ENCODE peak calls at places on chromosomes 2 and 18, in eight cellular contexts. J, A, L, B, W, T, U and M are unnamed samples.
A peak's percentile ranks its signal among the peaks of the same experiment; 100 is the strongest.

GRCh38 chr2:117411983-117412382 is 402.5 kb upstream of the DDX18 start:
- DNase-seq in J (no peak), A (no peak), L (no peak), B (no peak), W (no peak), T (no peak), U (no peak), M (no peak)

GRCh38 chr2:101766871-101767739 is 69.6 kb downstream of the MAP4K4 start:
- DNase-seq in J (no peak), A (no peak), L (no peak), B (peak; percentile 29), W (no peak), T (no peak), U (peak; percentile 93), M (no peak)

GRCh38 chr2:113886479-113887383 is 3.2 kb upstream of the ACTR3 start:
- DNase-seq in J (no peak), A (no peak), L (peak; percentile 62), B (no peak), W (peak; percentile 22), T (no peak), U (peak; percentile 94), M (peak; percentile 27)

GRCh38 chr2:2271471-2271941 is 59.6 kb downstream of the MYT1L start:
- DNase-seq in J (no peak), A (no peak), L (no peak), B (no peak), W (peak; percentile 49), T (peak; percentile 16), U (no peak), M (peak; percentile 38)

GRCh38 chr2:112706170-112706664 is 14.6 kb upstream of the NT5DC4 start:
- DNase-seq in J (no peak), A (no peak), L (no peak), B (no peak), W (no peak), T (no peak), U (peak; percentile 79), M (no peak)

GRCh38 chr2:58893645-58894336 is 652.7 kb upstream of the FANCL start:
- DNase-seq in J (no peak), A (no peak), L (no peak), B (no peak), W (no peak), T (no peak), U (no peak), M (no peak)

GRCh38 chr2:222364280-222364895 is 60.0 kb upstream of the SGPP2 start:
- DNase-seq in J (no peak), A (no peak), L (no peak), B (no peak), W (no peak), T (no peak), U (no peak), M (no peak)

GRCh38 chr2:231666171-231667095 is 41.9 kb upstream of the PTMA start:
- DNase-seq in J (peak; percentile 94), A (peak; percentile 96), L (peak; percentile 80), B (peak; percentile 91), W (peak; percentile 89), T (peak; percentile 96), U (peak; percentile 91), M (peak; percentile 98)

GRCh38 chr2:197661626-197662025 is 13.8 kb downstream of the RFTN2 start:
- DNase-seq in J (no peak), A (no peak), L (no peak), B (no peak), W (no peak), T (no peak), U (no peak), M (no peak)

GRCh38 chr2:216735661-216736060 is 40.3 kb upstream of the IGFBP5 start:
- DNase-seq in J (no peak), A (no peak), L (no peak), B (no peak), W (no peak), T (no peak), U (no peak), M (no peak)

GRCh38 chr2:47520825-47521665 is 118.1 kb downstream of the MSH2 start:
- DNase-seq in J (no peak), A (peak; percentile 75), L (peak; percentile 66), B (peak; percentile 22), W (peak; percentile 17), T (peak; percentile 34), U (peak; percentile 61), M (peak; percentile 61)

GRCh38 chr2:240626531-240627300 is 1.4 kb downstream of the GPR35 start:
- DNase-seq in J (no peak), A (peak; percentile 69), L (peak; percentile 34), B (peak; percentile 14), W (no peak), T (peak; percentile 10), U (no peak), M (no peak)

GRCh38 chr18:59358611-59359575 is at the start of gene LMAN1:
- DNase-seq in J (peak; percentile 86), A (peak; percentile 98), L (peak; percentile 97), B (peak; percentile 95), W (peak; percentile 92), T (peak; percentile 94), U (peak; percentile 91), M (peak; percentile 97)

GRCh38 chr2:228417966-228418365 is 236.5 kb upstream of the SPHKAP start:
- DNase-seq in J (no peak), A (no peak), L (no peak), B (no peak), W (no peak), T (no peak), U (no peak), M (no peak)

DNA sequence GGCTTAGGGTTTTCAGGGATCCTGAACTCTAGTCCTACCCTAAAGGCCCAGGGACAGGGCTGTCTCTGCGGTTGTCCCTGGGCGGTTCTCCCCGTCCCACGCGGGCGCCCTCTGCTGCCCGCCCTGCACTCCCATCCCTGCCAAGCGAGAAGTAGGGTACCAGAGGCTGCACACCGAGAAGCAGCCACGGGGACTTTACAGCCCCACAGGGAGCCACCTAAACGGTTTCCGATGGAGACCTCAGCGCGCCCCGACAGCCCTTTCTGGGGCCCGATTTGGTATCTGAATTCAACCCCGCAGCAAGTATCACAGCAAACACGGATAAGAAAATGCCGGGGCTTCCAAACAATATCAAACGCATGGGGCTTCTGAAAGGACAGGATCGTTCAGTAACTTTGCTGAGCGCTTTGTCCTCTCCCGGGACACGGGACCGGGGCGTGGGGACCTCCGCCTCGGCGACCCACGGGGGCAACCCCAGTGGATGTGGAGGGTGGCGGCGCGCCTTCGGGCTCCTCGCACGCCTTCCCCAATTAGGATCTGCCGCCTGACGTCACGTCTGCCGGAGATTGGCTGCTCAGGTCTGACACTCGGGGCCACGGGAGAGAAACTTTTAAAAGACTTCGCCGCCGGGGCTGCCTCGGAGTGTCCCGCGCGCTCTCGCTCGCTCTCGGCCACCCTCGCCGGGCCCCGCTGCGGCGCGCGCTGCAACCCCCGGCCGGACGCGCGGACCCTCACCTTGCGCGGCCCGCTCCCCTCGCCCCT is at the start of gene LTBP1:
- DNase-seq in J (no peak), A (peak; percentile 87), L (peak; percentile 57), B (peak; percentile 53), W (peak; percentile 30), T (peak; percentile 86), U (peak; percentile 76), M (peak; percentile 61)
- TF ChIP-seq POLR2A in J (no peak), A (peak; percentile 80), L (no peak), B (no peak), W (no peak), T (no peak), U (peak; percentile 81), M (no peak)

DNA sequence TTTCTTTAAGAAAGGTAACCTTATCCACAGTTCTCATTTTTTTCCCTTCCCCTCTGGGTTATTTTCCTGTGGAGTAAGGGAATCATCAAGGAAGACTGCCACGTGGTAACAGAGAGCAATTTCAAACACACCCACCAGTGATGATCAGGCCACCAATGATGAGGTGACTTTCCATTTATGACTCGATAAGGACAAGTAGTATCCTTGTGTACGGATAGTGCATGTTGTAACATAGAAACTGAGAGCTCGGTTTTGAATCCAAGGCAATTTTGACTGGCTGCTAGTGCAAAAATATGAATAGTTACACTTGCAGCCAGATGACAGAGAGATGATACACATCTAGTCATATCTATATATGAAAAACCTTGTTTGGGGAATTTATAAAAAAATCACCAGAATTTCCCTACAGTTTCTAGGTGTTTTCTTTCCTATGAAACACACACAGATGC is 143.6 kb upstream of the TCF4 start:
- DNase-seq in J (no peak), A (no peak), L (no peak), B (no peak), W (no peak), T (no peak), U (peak; percentile 22), M (no peak)
- TF ChIP-seq POLR2A in J (no peak), A (no peak), L (no peak), B (no peak), W (no peak), T (no peak), U (no peak), M (no peak)

GRCh38 chr2:27377618-27378095 is 2.9 kb downstream of the ZNF513 start:
- DNase-seq in J (no peak), A (no peak), L (no peak), B (no peak), W (no peak), T (no peak), U (no peak), M (no peak)
- TF ChIP-seq POLR2A in J (no peak), A (no peak), L (no peak), B (no peak), W (no peak), T (no peak), U (no peak), M (no peak)

GRCh38 chr2:70101174-70101573 is 13.9 kb downstream of the PCBP1 start:
- DNase-seq in J (no peak), A (no peak), L (no peak), B (no peak), W (peak; percentile 3), T (no peak), U (no peak), M (no peak)

GRCh38 chr2:70104231-70105111 is 17.2 kb downstream of the PCBP1 start:
- DNase-seq in J (no peak), A (peak; percentile 10), L (peak; percentile 56), B (peak; percentile 78), W (no peak), T (peak; percentile 66), U (peak; percentile 79), M (peak; percentile 72)

GRCh38 chr2:70099270-70099669 is 12.0 kb downstream of the PCBP1 start:
- DNase-seq in J (no peak), A (no peak), L (no peak), B (no peak), W (no peak), T (no peak), U (no peak), M (no peak)

GRCh38 chr2:70098032-70098431 is 10.8 kb downstream of the PCBP1 start:
- DNase-seq in J (no peak), A (no peak), L (no peak), B (no peak), W (no peak), T (no peak), U (no peak), M (no peak)

GRCh38 chr2:70103531-70104061 is 16.3 kb downstream of the PCBP1 start:
- DNase-seq in J (no peak), A (peak; percentile 8), L (no peak), B (no peak), W (no peak), T (no peak), U (no peak), M (no peak)
- TF ChIP-seq POLR2A in J (no peak), A (no peak), L (no peak), B (no peak), W (no peak), T (no peak), U (no peak), M (no peak)